ENCODE peak calls at places on chromosomes 13 and 19, in seven cellular contexts. One of them, this sample, is unnamed.

GRCh38 chr19:54030895-54031586 is 32.7 kb downstream of the VSTM1 start:
- DNase-seq in lower leg skin: no peak
- DNase-seq in A673: peak; percentile 66
- DNase-seq in fibroblast of lung: no peak
- DNase-seq in activated B cell treated with CpG ODN at 0.5 μM for 24 hours: no peak
- DNase-seq in HFFc6: peak; percentile 33
- DNase-seq in fibroblast of mammary gland: peak; percentile 47
- DNase-seq in this sample: no peak

GRCh38 chr13:23182142-23182541 is 1.4 kb downstream of the SGCG start:
- DNase-seq in lower leg skin: no peak
- DNase-seq in A673: no peak
- DNase-seq in fibroblast of lung: no peak
- DNase-seq in activated B cell treated with CpG ODN at 0.5 μM for 24 hours: no peak
- DNase-seq in HFFc6: no peak
- DNase-seq in fibroblast of mammary gland: no peak
- DNase-seq in this sample: no peak

GRCh38 chr19:33750587-33751385 is 45.9 kb upstream of the KCTD15 start:
- DNase-seq in lower leg skin: no peak
- DNase-seq in A673: no peak
- DNase-seq in fibroblast of lung: no peak
- DNase-seq in activated B cell treated with CpG ODN at 0.5 μM for 24 hours: no peak
- DNase-seq in HFFc6: no peak
- DNase-seq in fibroblast of mammary gland: no peak
- DNase-seq in this sample: no peak

GRCh38 chr13:110306340-110306959 is 507 bp downstream of the COL4A1 start:
- DNase-seq in lower leg skin: no peak
- DNase-seq in A673: peak; percentile 58
- DNase-seq in fibroblast of lung: peak; percentile 57
- DNase-seq in activated B cell treated with CpG ODN at 0.5 μM for 24 hours: no peak
- DNase-seq in HFFc6: no peak
- DNase-seq in fibroblast of mammary gland: peak; percentile 51
- DNase-seq in this sample: no peak

GRCh38 chr13:50893211-50893852 is 16.3 kb upstream of the RNASEH2B start:
- DNase-seq in lower leg skin: no peak
- DNase-seq in A673: peak; percentile 10
- DNase-seq in fibroblast of lung: peak; percentile 37
- DNase-seq in activated B cell treated with CpG ODN at 0.5 μM for 24 hours: no peak
- DNase-seq in HFFc6: no peak
- DNase-seq in fibroblast of mammary gland: peak; percentile 38
- DNase-seq in this sample: peak; percentile 42

GRCh38 chr13:105334211-105334610 is 1201.3 kb downstream of the EFNB2 start:
- DNase-seq in lower leg skin: no peak
- DNase-seq in A673: no peak
- DNase-seq in fibroblast of lung: peak; percentile 88
- DNase-seq in activated B cell treated with CpG ODN at 0.5 μM for 24 hours: no peak
- DNase-seq in HFFc6: peak; percentile 13
- DNase-seq in fibroblast of mammary gland: no peak
- DNase-seq in this sample: no peak

GRCh38 chr13:103187621-103188020 is 121.4 kb upstream of the SLC10A2 start:
- DNase-seq in lower leg skin: no peak
- DNase-seq in A673: no peak
- DNase-seq in fibroblast of lung: no peak
- DNase-seq in activated B cell treated with CpG ODN at 0.5 μM for 24 hours: no peak
- DNase-seq in HFFc6: no peak
- DNase-seq in fibroblast of mammary gland: no peak
- DNase-seq in this sample: no peak

GRCh38 chr13:48950507-48950886 is 25.2 kb upstream of the FNDC3A start:
- DNase-seq in lower leg skin: no peak
- DNase-seq in A673: no peak
- DNase-seq in fibroblast of lung: peak; percentile 20
- DNase-seq in activated B cell treated with CpG ODN at 0.5 μM for 24 hours: no peak
- DNase-seq in HFFc6: no peak
- DNase-seq in fibroblast of mammary gland: peak; percentile 47
- DNase-seq in this sample: no peak

GRCh38 chr13:84481958-84482357 is 599.7 kb upstream of the SLITRK1 start:
- DNase-seq in lower leg skin: no peak
- DNase-seq in A673: no peak
- DNase-seq in fibroblast of lung: peak; percentile 93
- DNase-seq in activated B cell treated with CpG ODN at 0.5 μM for 24 hours: no peak
- DNase-seq in HFFc6: peak; percentile 85
- DNase-seq in fibroblast of mammary gland: peak; percentile 84
- DNase-seq in this sample: no peak

GRCh38 chr19:49064768-49065611 is at the start of gene NTF4:
- DNase-seq in lower leg skin: no peak
- DNase-seq in A673: peak; percentile 40
- DNase-seq in fibroblast of lung: peak; percentile 41
- DNase-seq in activated B cell treated with CpG ODN at 0.5 μM for 24 hours: no peak
- DNase-seq in HFFc6: no peak
- DNase-seq in fibroblast of mammary gland: no peak
- DNase-seq in this sample: no peak

GRCh38 chr13:76527041-76527440 is 359.2 kb downstream of the KCTD12 start:
- DNase-seq in lower leg skin: no peak
- DNase-seq in A673: no peak
- DNase-seq in fibroblast of lung: no peak
- DNase-seq in activated B cell treated with CpG ODN at 0.5 μM for 24 hours: no peak
- DNase-seq in HFFc6: no peak
- DNase-seq in fibroblast of mammary gland: peak; percentile 44
- DNase-seq in this sample: no peak

GRCh38 chr19:5963855-5964254 is 14.1 kb downstream of the RANBP3 start:
- DNase-seq in lower leg skin: no peak
- DNase-seq in A673: no peak
- DNase-seq in fibroblast of lung: no peak
- DNase-seq in activated B cell treated with CpG ODN at 0.5 μM for 24 hours: no peak
- DNase-seq in HFFc6: no peak
- DNase-seq in fibroblast of mammary gland: no peak
- DNase-seq in this sample: no peak

GRCh38 chr13:77919351-77920294 is 992 bp upstream of the EDNRB start:
- DNase-seq in lower leg skin: no peak
- DNase-seq in A673: peak; percentile 67
- DNase-seq in fibroblast of lung: peak; percentile 35
- DNase-seq in activated B cell treated with CpG ODN at 0.5 μM for 24 hours: no peak
- DNase-seq in HFFc6: no peak
- DNase-seq in fibroblast of mammary gland: peak; percentile 48
- DNase-seq in this sample: no peak

GRCh38 chr13:77915676-77916075 is 3.0 kb downstream of the EDNRB start:
- DNase-seq in lower leg skin: no peak
- DNase-seq in A673: no peak
- DNase-seq in fibroblast of lung: no peak
- DNase-seq in activated B cell treated with CpG ODN at 0.5 μM for 24 hours: no peak
- DNase-seq in HFFc6: no peak
- DNase-seq in fibroblast of mammary gland: peak; percentile 58
- DNase-seq in this sample: no peak

GRCh38 chr13:77916481-77916880 is 2.1 kb downstream of the EDNRB start:
- DNase-seq in lower leg skin: no peak
- DNase-seq in A673: no peak
- DNase-seq in fibroblast of lung: peak; percentile 9
- DNase-seq in activated B cell treated with CpG ODN at 0.5 μM for 24 hours: no peak
- DNase-seq in HFFc6: no peak
- DNase-seq in fibroblast of mammary gland: peak; percentile 37
- DNase-seq in this sample: no peak

DNA sequence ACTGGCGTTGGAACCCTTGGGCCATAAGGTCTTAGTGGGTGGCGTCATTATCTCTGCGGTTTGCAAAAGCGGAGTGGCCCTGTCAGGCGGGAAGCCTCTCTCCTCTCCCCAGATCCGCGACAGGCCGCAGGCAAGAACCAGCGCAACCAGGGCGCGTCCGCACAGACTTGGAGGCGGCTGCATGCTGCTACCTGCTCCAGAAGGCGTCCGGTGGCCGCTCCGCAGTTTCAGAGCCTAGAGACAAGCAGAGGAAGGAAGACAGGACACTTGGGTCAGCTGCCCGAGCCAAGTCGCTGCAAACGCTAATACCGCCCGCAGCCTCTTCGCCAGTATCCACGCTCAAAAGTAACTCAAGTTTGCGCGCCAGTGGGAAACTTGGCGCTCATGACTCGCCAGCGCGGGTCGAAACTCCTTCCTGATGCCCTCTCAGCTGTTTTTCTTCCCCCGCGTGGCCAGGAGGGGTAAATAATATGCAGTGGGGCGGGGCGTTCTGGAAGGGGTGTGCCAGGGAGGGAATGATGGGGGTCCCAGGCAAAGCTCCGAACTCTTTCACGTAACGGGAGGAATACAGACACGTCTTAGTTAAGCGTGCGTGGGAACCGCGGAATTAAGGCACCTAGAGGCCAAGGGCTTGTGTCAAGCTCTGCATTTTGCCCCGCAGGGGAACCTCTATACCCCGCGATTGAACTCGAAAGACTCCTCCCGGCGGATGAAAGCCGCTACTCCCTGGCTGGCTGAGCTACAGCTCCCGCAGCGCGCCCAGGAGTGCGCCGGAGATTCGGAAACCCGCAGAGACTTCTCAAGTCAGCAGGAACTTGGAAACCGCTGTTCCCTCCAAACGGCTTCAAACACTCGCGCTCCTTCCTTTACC is at the start of gene EDNRB:
- DNase-seq in lower leg skin: peak; percentile 22
- DNase-seq in A673: peak; percentile 81
- DNase-seq in fibroblast of lung: peak; percentile 38
- DNase-seq in activated B cell treated with CpG ODN at 0.5 μM for 24 hours: no peak
- DNase-seq in HFFc6: no peak
- DNase-seq in fibroblast of mammary gland: peak; percentile 43
- DNase-seq in this sample: no peak
- TF ChIP-seq CTCF in lower leg skin: no peak
- TF ChIP-seq CTCF in A673: peak; percentile 28
- TF ChIP-seq CTCF in fibroblast of lung: no peak
- TF ChIP-seq CTCF in activated B cell treated with CpG ODN at 0.5 μM for 24 hours: no peak
- TF ChIP-seq CTCF in HFFc6: no peak
- TF ChIP-seq CTCF in fibroblast of mammary gland: peak; percentile 7
- TF ChIP-seq CTCF in this sample: no peak

DNA sequence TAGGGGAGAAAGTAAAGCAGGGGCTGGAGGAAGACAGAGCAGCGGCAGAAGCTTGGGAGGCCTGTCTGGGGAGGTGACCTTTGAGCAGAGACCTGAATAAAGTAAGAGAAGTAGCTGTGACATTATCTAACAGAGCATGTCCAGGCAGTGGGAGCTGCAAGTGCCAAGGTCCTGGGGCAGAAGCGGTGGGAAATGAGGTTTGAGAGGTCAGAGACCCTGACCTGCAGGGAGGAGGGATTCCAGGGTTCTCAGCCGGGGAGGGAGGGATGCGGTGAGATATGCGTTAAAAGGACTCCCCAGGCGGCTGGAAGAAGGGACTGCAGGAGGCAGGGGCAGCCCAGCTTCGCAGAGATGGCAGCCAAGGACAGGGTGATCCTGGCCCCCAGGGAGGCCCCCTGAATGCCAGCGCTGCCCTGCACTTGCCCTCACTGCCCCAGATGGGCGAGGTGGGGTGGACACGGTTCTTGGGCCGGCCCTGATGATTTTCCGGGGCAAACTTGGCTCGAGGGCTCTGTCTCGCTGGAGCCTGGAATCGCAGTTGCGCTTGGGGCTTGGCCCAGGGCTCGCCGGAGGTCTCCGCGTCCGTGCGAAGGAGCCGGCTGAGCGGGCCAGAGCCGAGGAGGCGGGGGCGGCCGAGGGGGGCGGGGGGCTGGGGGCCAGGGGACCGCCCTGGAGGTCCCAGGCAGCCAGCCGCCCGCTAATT is 3.2 kb downstream of the CRLF1 start:
- DNase-seq in lower leg skin: no peak
- DNase-seq in A673: no peak
- DNase-seq in fibroblast of lung: peak; percentile 32
- DNase-seq in activated B cell treated with CpG ODN at 0.5 μM for 24 hours: no peak
- DNase-seq in HFFc6: no peak
- DNase-seq in fibroblast of mammary gland: no peak
- DNase-seq in this sample: no peak
- TF ChIP-seq CTCF in lower leg skin: no peak
- TF ChIP-seq CTCF in A673: no peak
- TF ChIP-seq CTCF in fibroblast of lung: peak; percentile 12
- TF ChIP-seq CTCF in activated B cell treated with CpG ODN at 0.5 μM for 24 hours: no peak
- TF ChIP-seq CTCF in HFFc6: peak; percentile 33
- TF ChIP-seq CTCF in fibroblast of mammary gland: peak; percentile 24
- TF ChIP-seq CTCF in this sample: no peak

GRCh38 chr13:79062291-79062690 is 343.8 kb downstream of the RBM26 start:
- DNase-seq in lower leg skin: no peak
- DNase-seq in A673: no peak
- DNase-seq in fibroblast of lung: no peak
- DNase-seq in activated B cell treated with CpG ODN at 0.5 μM for 24 hours: no peak
- DNase-seq in HFFc6: no peak
- DNase-seq in fibroblast of mammary gland: no peak
- DNase-seq in this sample: no peak

GRCh38 chr13:79056706-79057105 is 349.3 kb downstream of the RBM26 start:
- DNase-seq in lower leg skin: no peak
- DNase-seq in A673: no peak
- DNase-seq in fibroblast of lung: no peak
- DNase-seq in activated B cell treated with CpG ODN at 0.5 μM for 24 hours: no peak
- DNase-seq in HFFc6: no peak
- DNase-seq in fibroblast of mammary gland: no peak
- DNase-seq in this sample: no peak

DNA sequence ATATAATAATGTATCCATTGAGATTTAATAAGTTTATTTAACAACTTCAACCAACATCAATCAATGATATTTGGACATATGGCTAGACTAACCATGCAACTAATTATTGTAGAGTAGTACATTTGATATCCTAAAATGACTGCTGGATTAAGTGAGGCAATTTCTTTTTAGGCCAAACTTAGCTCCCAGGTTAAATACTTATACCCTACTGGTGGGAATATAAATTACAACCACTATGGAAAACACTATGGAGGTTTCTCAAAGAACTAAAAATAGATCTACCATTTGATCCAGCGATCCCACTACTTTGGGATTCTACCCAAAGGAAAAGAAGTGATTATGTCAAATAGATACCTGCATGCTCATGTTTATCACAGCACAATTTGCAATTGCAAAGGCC is 345.8 kb downstream of the RBM26 start:
- DNase-seq in lower leg skin: no peak
- DNase-seq in A673: peak; percentile 14
- DNase-seq in fibroblast of lung: no peak
- DNase-seq in activated B cell treated with CpG ODN at 0.5 μM for 24 hours: no peak
- DNase-seq in HFFc6: no peak
- DNase-seq in fibroblast of mammary gland: no peak
- DNase-seq in this sample: no peak
- TF ChIP-seq CTCF in lower leg skin: no peak
- TF ChIP-seq CTCF in A673: peak; percentile 37
- TF ChIP-seq CTCF in fibroblast of lung: no peak
- TF ChIP-seq CTCF in activated B cell treated with CpG ODN at 0.5 μM for 24 hours: no peak
- TF ChIP-seq CTCF in HFFc6: peak; percentile 27
- TF ChIP-seq CTCF in fibroblast of mammary gland: no peak
- TF ChIP-seq CTCF in this sample: no peak

GRCh38 chr13:43785681-43786471 is 896 bp downstream of the ENOX1 start:
- DNase-seq in lower leg skin: peak; percentile 55
- DNase-seq in A673: peak; percentile 73
- DNase-seq in fibroblast of lung: peak; percentile 62
- DNase-seq in activated B cell treated with CpG ODN at 0.5 μM for 24 hours: no peak
- DNase-seq in HFFc6: peak; percentile 40
- DNase-seq in fibroblast of mammary gland: peak; percentile 78
- DNase-seq in this sample: peak; percentile 29

GRCh38 chr13:43787998-43788397 is 1.2 kb upstream of the ENOX1 start:
- DNase-seq in lower leg skin: no peak
- DNase-seq in A673: peak; percentile 46
- DNase-seq in fibroblast of lung: peak; percentile 39
- DNase-seq in activated B cell treated with CpG ODN at 0.5 μM for 24 hours: no peak
- DNase-seq in HFFc6: peak; percentile 54
- DNase-seq in fibroblast of mammary gland: peak; percentile 75
- DNase-seq in this sample: peak; percentile 18

GRCh38 chr13:43787518-43787891 is 733 bp upstream of the ENOX1 start:
- DNase-seq in lower leg skin: no peak
- DNase-seq in A673: no peak
- DNase-seq in fibroblast of lung: no peak
- DNase-seq in activated B cell treated with CpG ODN at 0.5 μM for 24 hours: no peak
- DNase-seq in HFFc6: no peak
- DNase-seq in fibroblast of mammary gland: no peak
- DNase-seq in this sample: no peak

GRCh38 chr13:43786472-43786765 is 353 bp downstream of the ENOX1 start:
- DNase-seq in lower leg skin: no peak
- DNase-seq in A673: no peak
- DNase-seq in fibroblast of lung: no peak
- DNase-seq in activated B cell treated with CpG ODN at 0.5 μM for 24 hours: no peak
- DNase-seq in HFFc6: no peak
- DNase-seq in fibroblast of mammary gland: no peak
- DNase-seq in this sample: no peak

GRCh38 chr13:43786766-43787517 is at the start of gene ENOX1:
- DNase-seq in lower leg skin: no peak
- DNase-seq in A673: peak; percentile 91
- DNase-seq in fibroblast of lung: peak; percentile 72
- DNase-seq in activated B cell treated with CpG ODN at 0.5 μM for 24 hours: peak; percentile 19
- DNase-seq in HFFc6: peak; percentile 57
- DNase-seq in fibroblast of mammary gland: peak; percentile 73
- DNase-seq in this sample: peak; percentile 57
- TF ChIP-seq CTCF in lower leg skin: no peak
- TF ChIP-seq CTCF in A673: peak; percentile 38
- TF ChIP-seq CTCF in fibroblast of lung: no peak
- TF ChIP-seq CTCF in activated B cell treated with CpG ODN at 0.5 μM for 24 hours: no peak
- TF ChIP-seq CTCF in HFFc6: peak; percentile 62
- TF ChIP-seq CTCF in fibroblast of mammary gland: no peak
- TF ChIP-seq CTCF in this sample: peak; percentile 24